ENCODE peak calls at places on chromosomes 12 and 14, in ten cellular contexts. E, H, G, Y, Q, C, I, P, M and T are unnamed samples.

GRCh38 chr12:65911321-65911720 is 87.0 kb downstream of the HMGA2 start:
- DNase-seq in Y (peak; percentile 58), C (no peak), E (no peak), G (no peak), Q (peak; percentile 53), P (no peak), I (peak; percentile 68), M (peak; percentile 73), H (peak; percentile 51), T (no peak)

GRCh38 chr12:64175254-64175945 is 46.7 kb downstream of the KICS2 start:
- DNase-seq in P (no peak), E (no peak), C (no peak), M (peak; percentile 50), I (peak; percentile 56), Y (peak; percentile 38), H (no peak), Q (no peak), G (no peak), T (no peak)

GRCh38 chr12:51917746-51918453 is 10.6 kb downstream of the ACVRL1 start:
- DNase-seq in G (no peak), C (no peak), Q (no peak), H (no peak), P (no peak), E (no peak), M (no peak), Y (no peak), I (no peak), T (no peak)

GRCh38 chr14:36515896-36516718 is 3.9 kb downstream of the NKX2-1 start:
- DNase-seq in E (no peak), Q (no peak), G (no peak), C (no peak), P (no peak), Y (no peak), M (no peak), H (no peak), I (no peak), T (no peak)

GRCh38 chr12:110345176-110345651 is 58.3 kb downstream of the ANAPC7 start:
- DNase-seq in H (no peak), M (peak; percentile 67), E (no peak), P (no peak), Q (no peak), G (no peak), C (no peak), Y (no peak), I (no peak), T (no peak)

GRCh38 chr12:70576341-70577282 is 60.6 kb downstream of the PTPRB start:
- DNase-seq in H (peak; percentile 81), E (peak; percentile 33), M (peak; percentile 86), G (no peak), Y (peak; percentile 91), C (no peak), I (peak; percentile 82), P (peak; percentile 52), Q (peak; percentile 85), T (peak; percentile 72)

GRCh38 chr14:104938436-104938835 is 13.8 kb downstream of the PLD4 start:
- DNase-seq in G (no peak), P (no peak), C (no peak), I (no peak), H (no peak), E (no peak), Q (no peak), Y (no peak), M (no peak), T (no peak)

GRCh38 chr12:2393996-2394395 is 341.2 kb downstream of the CACNA1C start:
- DNase-seq in E (no peak), H (no peak), I (no peak), P (no peak), C (no peak), Q (no peak), G (no peak), Y (no peak), M (no peak), T (no peak)

GRCh38 chr12:100266163-100266801 is 597 bp downstream of the DEPDC4 start:
- DNase-seq in Q (no peak), I (no peak), P (peak; percentile 20), E (no peak), M (no peak), H (no peak), Y (no peak), C (peak; percentile 7), G (no peak), T (no peak)

GRCh38 chr12:56152756-56153137 is 360 bp downstream of the MYL6B start:
- DNase-seq in I (no peak), P (no peak), C (no peak), E (no peak), G (no peak), M (no peak), Y (no peak), H (no peak), Q (no peak), T (no peak)

GRCh38 chr14:76922599-76922998 is 96.4 kb downstream of the LRRC74A start:
- DNase-seq in M (peak; percentile 64), C (no peak), Q (peak; percentile 50), E (no peak), G (peak; percentile 51), P (no peak), H (no peak), I (peak; percentile 21), Y (peak; percentile 47), T (peak; percentile 75)

GRCh38 chr12:115507951-115508722 is 769.4 kb downstream of the MED13L start:
- DNase-seq in Q (no peak), I (no peak), C (no peak), P (no peak), Y (no peak), H (no peak), M (no peak), E (no peak), G (peak; percentile 55), T (no peak)

GRCh38 chr14:23432102-23432925 is 3.1 kb downstream of the MYH7 start:
- DNase-seq in M (no peak), H (no peak), I (no peak), E (no peak), Q (no peak), Y (no peak), G (no peak), C (no peak), P (no peak), T (no peak)